ENCODE peak calls at places on chromosomes 5 and 9, in four cellular contexts. V is SJCRH30, O is left ventricle myocardium inferior, U is lower leg skin. B is an unnamed sample.

GRCh38 chr9:126448865-126449577 is 122.4 kb downstream of the MVB12B start:
- DNase-seq in V (no peak), O (no peak), U (peak), B (no peak)

GRCh38 chr5:119655081-119655480 is 25.7 kb downstream of the FAM170A start:
- DNase-seq in V (no peak), O (no peak), U (no peak), B (no peak)

GRCh38 chr9:81083821-81084512 is 605.4 kb downstream of the TLE1 start:
- DNase-seq in V (no peak), O (no peak), U (no peak), B (no peak)

GRCh38 chr5:181035991-181036815 is 3.9 kb upstream of the BTNL9 start:
- DNase-seq in V (peak), O (no peak), U (peak), B (no peak)

GRCh38 chr5:68243681-68244080 is 28.1 kb downstream of the PIK3R1 start:
- DNase-seq in V (no peak), O (no peak), U (no peak), B (no peak)

GRCh38 chr5:169602535-169602934 is 19.0 kb downstream of the SPDL1 start:
- DNase-seq in V (no peak), O (no peak), U (no peak), B (no peak)

GRCh38 chr5:175027390-175027789 is 303.0 kb downstream of the MSX2 start:
- DNase-seq in V (no peak), O (no peak), U (peak), B (no peak)

GRCh38 chr5:123819401-123819800 is 307.4 kb downstream of the CSNK1G3 start:
- DNase-seq in V (no peak), O (no peak), U (no peak), B (no peak)

GRCh38 chr5:16963821-16964220 is 27.7 kb upstream of the MYO10 start:
- DNase-seq in V (no peak), O (no peak), U (peak), B (no peak)

GRCh38 chr5:112581811-112582320 is 155.8 kb upstream of the APC start:
- DNase-seq in V (no peak), O (no peak), U (no peak), B (no peak)

GRCh38 chr5:56126487-56127179 is 106.5 kb downstream of the ANKRD55 start:
- DNase-seq in V (no peak), O (no peak), U (no peak), B (no peak)

GRCh38 chr9:93263334-93264229 is 79.6 kb downstream of the WNK2 start:
- DNase-seq in V (no peak), O (no peak), U (peak), B (no peak)

GRCh38 chr5:56700711-56701110 is 114.6 kb upstream of the MAP3K1 start:
- DNase-seq in V (no peak), O (no peak), U (no peak), B (no peak)

GRCh38 chr9:125632321-125633115 is 74.5 kb downstream of the MAPKAP1 start:
- DNase-seq in V (no peak), O (no peak), U (no peak), B (no peak)

GRCh38 chr9:88950341-88951141 is 40.7 kb upstream of the S1PR3 start:
- DNase-seq in V (no peak), O (no peak), U (peak), B (no peak)

GRCh38 chr9:93902051-93902779 is 52.9 kb downstream of the BARX1 start:
- DNase-seq in V (no peak), O (no peak), U (peak), B (no peak)

GRCh38 chr5:52783226-52783959 is 4.3 kb upstream of the ITGA1 start:
- DNase-seq in V (peak), O (no peak), U (peak), B (no peak)

GRCh38 chr9:28121353-28121752 is 548.1 kb upstream of the C9orf72 start:
- DNase-seq in V (no peak), O (no peak), U (no peak), B (no peak)

GRCh38 chr9:73824671-73825070 is 672.5 kb upstream of the RORB start:
- DNase-seq in V (peak), O (no peak), U (no peak), B (no peak)

GRCh38 chr9:133132174-133132573 is 11.1 kb upstream of the RALGDS start:
- DNase-seq in V (no peak), O (no peak), U (peak), B (no peak)

GRCh38 chr5:143599474-143599873 is 196.0 kb upstream of the NR3C1 start:
- DNase-seq in V (no peak), O (no peak), U (no peak), B (no peak)

GRCh38 chr5:147455321-147455720 is 54.5 kb downstream of the DPYSL3 start:
- DNase-seq in V (no peak), O (no peak), U (no peak), B (no peak)
- H3K4me3 ChIP-seq in V (no peak), O (peak), U (no peak), B (no peak)

DNA sequence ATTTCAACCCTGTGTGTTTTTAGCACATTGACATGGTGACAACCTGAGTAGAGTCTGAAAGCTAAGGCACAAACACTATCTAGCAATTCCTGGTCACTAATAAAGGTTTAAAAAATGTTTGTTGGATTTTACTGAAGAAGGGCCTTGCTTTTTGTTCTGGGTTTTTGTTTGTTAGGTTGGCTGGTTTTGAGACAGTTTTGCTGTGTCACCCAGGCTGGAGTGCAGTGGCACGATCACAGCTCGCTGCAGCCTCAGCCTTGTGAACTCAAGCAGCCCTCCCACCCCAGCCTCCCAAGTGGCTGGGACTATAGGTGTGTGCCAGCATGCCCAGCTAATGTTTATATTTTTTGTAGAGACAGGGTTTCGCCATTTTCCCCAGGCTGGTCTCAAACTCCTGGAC is 39.0 kb downstream of the PRKACG start:
- DNase-seq in V (no peak), O (no peak), U (no peak), B (no peak)
- H3K4me3 ChIP-seq in V (no peak), O (peak), U (no peak), B (peak)

DNA sequence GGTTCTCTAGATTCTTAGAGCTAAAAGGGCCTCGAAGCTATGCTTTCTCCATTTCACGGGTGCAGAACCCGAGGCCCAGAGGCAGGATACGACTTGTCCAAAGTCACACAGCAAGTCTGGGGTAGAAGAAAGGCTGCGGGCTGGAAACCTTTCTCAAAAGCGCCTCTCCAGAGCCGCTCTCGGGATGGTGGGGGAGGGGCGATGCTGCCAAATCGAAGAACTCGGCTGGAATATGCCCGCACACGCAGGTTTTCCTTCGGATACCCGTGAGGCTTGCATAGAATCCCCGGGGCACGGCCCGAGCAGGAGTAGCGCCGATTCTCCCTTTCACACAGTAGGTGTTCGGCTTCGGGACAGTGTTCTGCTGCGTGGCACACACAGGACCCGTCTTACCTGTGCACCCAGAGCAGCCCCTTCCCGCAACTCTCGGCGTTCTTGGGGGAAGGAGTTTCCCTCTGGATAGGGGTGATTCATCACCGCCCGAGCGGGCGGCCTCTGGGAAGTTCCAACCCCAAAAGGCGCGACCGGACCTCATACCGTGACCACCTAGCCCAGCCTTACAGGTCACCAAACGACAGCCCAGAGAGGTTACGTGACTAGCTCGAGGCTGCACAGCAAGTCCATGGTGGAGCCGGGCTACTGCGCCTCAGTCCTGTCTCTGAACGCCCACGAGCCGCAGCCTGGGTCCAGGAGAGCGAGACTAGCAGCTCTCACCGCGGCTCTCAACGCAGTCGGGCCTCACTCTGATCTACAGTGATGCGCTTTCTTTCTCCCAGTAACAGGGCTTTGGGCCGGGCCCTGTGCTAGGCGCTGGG is 4.1 kb downstream of the PAX5 start:
- DNase-seq in V (no peak), O (no peak), U (peak), B (no peak)
- H3K4me3 ChIP-seq in V (no peak), O (peak), U (no peak), B (no peak)

DNA sequence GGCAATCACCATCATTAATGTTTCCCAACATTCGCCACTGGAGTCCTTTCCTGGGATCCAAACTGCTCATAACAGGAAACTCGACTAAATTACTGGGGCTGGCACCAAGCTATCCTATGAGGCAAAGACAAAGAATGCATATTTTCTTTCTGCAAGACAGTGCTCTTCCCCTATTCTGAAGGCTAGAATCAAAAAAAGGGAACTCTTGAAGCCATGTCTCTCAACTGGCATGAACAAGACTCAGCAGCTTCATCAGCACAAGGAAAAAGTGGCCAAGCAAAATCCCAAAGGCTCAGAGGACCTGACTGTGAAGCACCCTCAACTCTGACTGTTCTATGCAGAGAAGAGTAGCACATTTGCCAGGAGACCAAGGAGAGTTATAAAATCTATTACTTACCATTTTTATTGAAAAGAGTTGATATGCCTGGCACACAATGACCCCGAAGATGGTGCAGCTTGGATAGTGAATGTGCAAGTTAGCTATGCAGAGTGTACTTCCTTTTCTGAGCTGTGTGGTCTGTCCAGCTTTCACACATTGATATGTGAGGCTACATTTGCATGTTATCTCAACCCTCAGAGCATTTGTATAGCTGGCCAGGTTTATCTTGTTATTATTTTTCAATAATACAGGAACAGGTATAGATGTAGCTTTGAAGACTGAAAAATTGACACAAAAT is 50.9 kb upstream of the FYB1 start:
- DNase-seq in V (no peak), O (no peak), U (no peak), B (no peak)
- H3K4me3 ChIP-seq in V (no peak), O (no peak), U (no peak), B (no peak)

DNA sequence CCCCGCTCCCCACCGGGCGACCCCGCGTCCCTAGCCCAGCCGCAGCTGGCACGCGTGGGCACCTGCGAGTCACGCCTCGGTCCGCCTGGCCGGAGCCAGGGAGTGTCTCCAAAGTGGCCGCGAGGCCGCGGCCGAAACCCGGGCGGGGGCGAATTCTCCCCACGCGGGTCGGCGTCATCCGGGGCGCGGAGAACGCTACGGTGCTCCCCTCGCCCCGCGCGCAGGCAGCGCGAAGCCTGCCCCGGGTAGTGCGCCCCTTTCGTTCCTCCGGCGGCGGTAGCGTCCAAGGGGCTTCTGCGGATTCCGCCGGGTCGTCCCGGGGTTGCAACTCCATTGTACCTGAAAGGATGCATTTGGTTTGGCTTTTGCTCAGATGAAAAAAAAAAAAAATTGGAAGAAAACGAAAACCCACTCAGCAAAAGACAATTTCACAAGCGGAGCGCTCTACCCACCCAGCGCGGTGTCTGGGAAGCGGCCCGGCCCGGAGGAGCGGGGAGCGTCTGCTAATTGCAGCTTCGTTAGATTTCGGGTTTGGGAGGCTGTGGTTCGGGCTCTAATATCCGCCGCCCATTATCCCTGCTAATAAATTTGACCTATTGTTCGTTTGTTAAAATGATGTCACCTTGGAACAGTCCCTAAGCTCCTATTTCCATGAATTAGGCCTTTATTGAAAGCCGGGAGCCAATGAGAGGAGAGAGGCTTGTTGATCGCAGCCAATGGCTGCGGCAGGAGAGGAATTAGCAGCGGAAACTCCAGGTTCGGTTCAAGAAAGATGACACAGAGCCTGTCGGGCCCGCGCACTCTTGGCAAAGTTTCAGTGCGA is at the start of gene TLX3:
- DNase-seq in V (peak), O (no peak), U (no peak), B (no peak)
- H3K4me3 ChIP-seq in V (peak), O (peak), U (no peak), B (no peak)

DNA sequence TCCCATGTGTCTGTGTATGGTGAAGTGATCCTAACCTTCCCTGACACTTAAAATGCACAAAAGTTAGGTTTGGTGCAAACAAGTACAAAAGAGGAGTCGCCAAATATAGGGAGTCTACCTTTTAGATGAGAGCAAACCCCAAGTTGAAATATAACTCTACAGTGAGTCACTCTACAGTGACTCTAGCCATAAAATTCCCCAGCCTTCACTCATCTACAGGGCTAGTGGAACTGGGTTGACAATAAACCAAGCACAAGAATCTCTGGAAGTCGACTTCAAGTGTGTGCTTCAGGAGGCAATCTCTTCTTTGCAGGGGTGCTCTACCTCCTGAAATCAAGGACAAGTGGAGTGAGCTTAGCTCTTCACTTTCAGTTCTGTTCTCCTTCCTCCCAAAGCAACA is 3.3 kb downstream of the SHISAL2B start:
- DNase-seq in V (no peak), O (no peak), U (no peak), B (no peak)
- H3K4me3 ChIP-seq in V (no peak), O (no peak), U (no peak), B (no peak)

DNA sequence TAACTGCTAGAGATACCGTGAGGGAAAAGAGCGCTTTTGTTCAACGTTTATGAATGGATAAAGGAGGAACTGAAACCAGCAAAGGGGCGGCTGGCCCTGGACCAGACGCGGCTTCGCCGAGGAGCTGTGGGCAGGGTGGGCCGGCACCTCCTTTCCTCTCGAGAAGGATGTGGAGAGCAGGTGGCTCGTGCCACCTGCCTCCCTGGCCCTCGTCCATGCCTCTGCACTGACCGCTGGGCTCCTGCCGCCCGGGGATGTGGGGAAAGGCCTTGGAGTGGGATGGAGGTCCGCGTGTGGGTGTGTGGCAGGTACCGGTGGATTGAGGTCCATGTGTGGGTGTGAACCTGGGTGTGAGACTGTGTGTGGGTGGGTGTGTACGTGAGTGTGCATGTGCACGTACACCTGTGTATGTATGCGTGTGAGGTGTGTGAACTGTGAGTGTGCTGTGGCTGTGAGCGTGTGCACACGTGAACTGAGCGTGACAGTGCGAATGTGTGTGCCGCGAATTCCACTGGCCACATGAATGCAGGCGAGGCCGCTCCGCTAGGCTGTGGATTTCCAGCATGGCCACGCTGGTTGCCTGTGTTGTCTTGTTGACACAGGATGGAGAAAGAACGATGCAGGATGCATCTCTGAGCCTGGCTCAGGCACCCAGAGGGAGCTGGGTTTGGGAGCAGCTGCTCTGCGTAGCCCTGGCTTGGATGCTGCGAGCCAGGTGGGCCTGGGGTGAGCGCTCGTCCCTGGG is 4.4 kb upstream of the CEP72 start:
- DNase-seq in V (no peak), O (no peak), U (peak), B (no peak)
- H3K4me3 ChIP-seq in V (no peak), O (no peak), U (no peak), B (no peak)

GRCh38 chr5:36156619-36157018 is 4.7 kb downstream of the SKP2 start:
- DNase-seq in V (no peak), O (no peak), U (no peak), B (no peak)

GRCh38 chr5:36153299-36153677 is 1.4 kb downstream of the SKP2 start:
- DNase-seq in V (no peak), O (no peak), U (no peak), B (no peak)

GRCh38 chr5:36153727-36154126 is 1.8 kb downstream of the SKP2 start:
- DNase-seq in V (no peak), O (no peak), U (no peak), B (no peak)

GRCh38 chr5:36156124-36156601 is 4.3 kb downstream of the SKP2 start:
- DNase-seq in V (peak), O (no peak), U (no peak), B (no peak)

DNA sequence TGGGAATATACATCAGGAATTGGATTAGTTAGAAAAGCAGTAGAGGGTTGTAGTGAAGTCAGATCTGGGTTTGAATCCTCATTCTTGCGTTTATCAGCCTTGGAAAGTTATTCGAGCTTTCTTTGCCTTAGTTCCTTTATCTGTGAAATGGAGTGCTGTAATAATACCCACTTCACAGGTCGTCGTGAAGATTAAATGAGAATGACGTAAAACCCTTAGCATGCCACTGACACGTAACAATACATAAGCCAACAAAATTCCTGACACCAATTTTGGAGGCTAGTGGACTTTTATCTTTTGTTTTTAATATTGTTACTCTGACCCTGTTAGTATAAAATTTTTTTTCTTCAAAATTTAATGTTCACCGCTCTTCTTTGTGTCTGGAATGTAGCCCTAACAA is 3.4 kb downstream of the SKP2 start:
- DNase-seq in V (no peak), O (no peak), U (no peak), B (no peak)
- H3K4me3 ChIP-seq in V (peak), O (no peak), U (no peak), B (no peak)

B was measured in heart right ventricle.